ENCODE peak calls at places on chromosomes 16 and 17, in five cellular contexts. One of them, this sample, is unnamed.

GRCh38 chr16:68265078-68265925 is 976 bp downstream of the SLC7A6 start:
- DNase-seq in activated CD4-positive, alpha-beta T cell treated with anti-CD3 and anti-CD28 coated beads, Interleukin-2, amount 50 U/mL, for 48 hours: peak; percentile 57
- DNase-seq in kidney tubule cell: peak; percentile 94
- DNase-seq in GM13977: peak; percentile 67
- DNase-seq in cardiac fibroblast: peak; percentile 65
- DNase-seq in this sample: no peak

GRCh38 chr16:60166111-60166510 is 1432.0 kb upstream of the GOT2 start:
- DNase-seq in GM13977: no peak
- DNase-seq in cardiac fibroblast: no peak
- DNase-seq in kidney tubule cell: no peak
- DNase-seq in activated CD4-positive, alpha-beta T cell treated with anti-CD3 and anti-CD28 coated beads, Interleukin-2, amount 50 U/mL, for 48 hours: no peak
- DNase-seq in this sample: no peak

GRCh38 chr17:6713130-6713917 is at the start of gene SLC13A5:
- DNase-seq in kidney tubule cell: peak; percentile 33
- DNase-seq in activated CD4-positive, alpha-beta T cell treated with anti-CD3 and anti-CD28 coated beads, Interleukin-2, amount 50 U/mL, for 48 hours: peak; percentile 6
- DNase-seq in GM13977: peak; percentile 70
- DNase-seq in cardiac fibroblast: peak; percentile 16
- DNase-seq in this sample: peak; percentile 62

GRCh38 chr16:28842696-28843095 is 3.5 kb downstream of the TUFM start:
- DNase-seq in activated CD4-positive, alpha-beta T cell treated with anti-CD3 and anti-CD28 coated beads, Interleukin-2, amount 50 U/mL, for 48 hours: no peak
- DNase-seq in GM13977: no peak
- DNase-seq in kidney tubule cell: no peak
- DNase-seq in cardiac fibroblast: no peak
- DNase-seq in this sample: no peak

GRCh38 chr16:20391045-20391444 is 13.5 kb downstream of the PDILT start:
- DNase-seq in GM13977: no peak
- DNase-seq in activated CD4-positive, alpha-beta T cell treated with anti-CD3 and anti-CD28 coated beads, Interleukin-2, amount 50 U/mL, for 48 hours: no peak
- DNase-seq in cardiac fibroblast: no peak
- DNase-seq in kidney tubule cell: no peak
- DNase-seq in this sample: no peak

GRCh38 chr17:15920758-15921239 is 24.1 kb upstream of the ADORA2B start:
- DNase-seq in activated CD4-positive, alpha-beta T cell treated with anti-CD3 and anti-CD28 coated beads, Interleukin-2, amount 50 U/mL, for 48 hours: no peak
- DNase-seq in cardiac fibroblast: peak; percentile 99
- DNase-seq in kidney tubule cell: peak; percentile 40
- DNase-seq in GM13977: no peak
- DNase-seq in this sample: no peak

GRCh38 chr17:45143767-45144198 is 4.5 kb upstream of the HEXIM1 start:
- DNase-seq in activated CD4-positive, alpha-beta T cell treated with anti-CD3 and anti-CD28 coated beads, Interleukin-2, amount 50 U/mL, for 48 hours: peak; percentile 43
- DNase-seq in GM13977: peak; percentile 53
- DNase-seq in kidney tubule cell: no peak
- DNase-seq in cardiac fibroblast: peak; percentile 95
- DNase-seq in this sample: peak; percentile 56

GRCh38 chr17:51046527-51047384 is 73.9 kb downstream of the SPAG9 start:
- DNase-seq in cardiac fibroblast: peak; percentile 96
- DNase-seq in activated CD4-positive, alpha-beta T cell treated with anti-CD3 and anti-CD28 coated beads, Interleukin-2, amount 50 U/mL, for 48 hours: no peak
- DNase-seq in kidney tubule cell: peak; percentile 75
- DNase-seq in GM13977: no peak
- DNase-seq in this sample: no peak

GRCh38 chr16:67822511-67822910 is 15.8 kb downstream of the TSNAXIP1 start:
- DNase-seq in GM13977: no peak
- DNase-seq in cardiac fibroblast: no peak
- DNase-seq in kidney tubule cell: no peak
- DNase-seq in activated CD4-positive, alpha-beta T cell treated with anti-CD3 and anti-CD28 coated beads, Interleukin-2, amount 50 U/mL, for 48 hours: no peak
- DNase-seq in this sample: no peak

GRCh38 chr17:36468903-36469635 is 17.4 kb upstream of the ZNHIT3 start:
- DNase-seq in GM13977: no peak
- DNase-seq in activated CD4-positive, alpha-beta T cell treated with anti-CD3 and anti-CD28 coated beads, Interleukin-2, amount 50 U/mL, for 48 hours: no peak
- DNase-seq in cardiac fibroblast: no peak
- DNase-seq in kidney tubule cell: no peak
- DNase-seq in this sample: no peak

GRCh38 chr17:34412965-34413441 is 50.0 kb upstream of the CCL1 start:
- DNase-seq in kidney tubule cell: no peak
- DNase-seq in cardiac fibroblast: peak; percentile 25
- DNase-seq in activated CD4-positive, alpha-beta T cell treated with anti-CD3 and anti-CD28 coated beads, Interleukin-2, amount 50 U/mL, for 48 hours: no peak
- DNase-seq in GM13977: no peak
- DNase-seq in this sample: no peak

GRCh38 chr17:19937522-19937921 is 40.1 kb downstream of the AKAP10 start:
- DNase-seq in kidney tubule cell: no peak
- DNase-seq in activated CD4-positive, alpha-beta T cell treated with anti-CD3 and anti-CD28 coated beads, Interleukin-2, amount 50 U/mL, for 48 hours: no peak
- DNase-seq in GM13977: no peak
- DNase-seq in cardiac fibroblast: peak; percentile 26
- DNase-seq in this sample: no peak

GRCh38 chr16:63714876-63715275 is 1407.0 kb downstream of the CDH11 start:
- DNase-seq in GM13977: no peak
- DNase-seq in kidney tubule cell: no peak
- DNase-seq in cardiac fibroblast: no peak
- DNase-seq in activated CD4-positive, alpha-beta T cell treated with anti-CD3 and anti-CD28 coated beads, Interleukin-2, amount 50 U/mL, for 48 hours: no peak
- DNase-seq in this sample: no peak

GRCh38 chr16:1655269-1655807 is 22.7 kb upstream of the JPT2 start:
- DNase-seq in cardiac fibroblast: no peak
- DNase-seq in kidney tubule cell: no peak
- DNase-seq in activated CD4-positive, alpha-beta T cell treated with anti-CD3 and anti-CD28 coated beads, Interleukin-2, amount 50 U/mL, for 48 hours: no peak
- DNase-seq in GM13977: no peak
- DNase-seq in this sample: no peak

GRCh38 chr17:66930933-66931332 is 33.6 kb upstream of the CACNG4 start:
- DNase-seq in kidney tubule cell: no peak
- DNase-seq in activated CD4-positive, alpha-beta T cell treated with anti-CD3 and anti-CD28 coated beads, Interleukin-2, amount 50 U/mL, for 48 hours: no peak
- DNase-seq in GM13977: no peak
- DNase-seq in cardiac fibroblast: peak; percentile 13
- DNase-seq in this sample: no peak

GRCh38 chr16:86772671-86773338 is 194.5 kb downstream of the FOXL1 start:
- DNase-seq in kidney tubule cell: peak; percentile 96
- DNase-seq in cardiac fibroblast: peak; percentile 16
- DNase-seq in GM13977: no peak
- DNase-seq in activated CD4-positive, alpha-beta T cell treated with anti-CD3 and anti-CD28 coated beads, Interleukin-2, amount 50 U/mL, for 48 hours: no peak
- DNase-seq in this sample: no peak

GRCh38 chr17:40607641-40608040 is 40.0 kb downstream of the SMARCE1 start:
- DNase-seq in GM13977: no peak
- DNase-seq in activated CD4-positive, alpha-beta T cell treated with anti-CD3 and anti-CD28 coated beads, Interleukin-2, amount 50 U/mL, for 48 hours: no peak
- DNase-seq in kidney tubule cell: no peak
- DNase-seq in cardiac fibroblast: no peak
- DNase-seq in this sample: no peak

GRCh38 chr17:68709995-68710780 is 109.0 kb upstream of the FAM20A start:
- DNase-seq in cardiac fibroblast: peak; percentile 48
- DNase-seq in kidney tubule cell: no peak
- DNase-seq in activated CD4-positive, alpha-beta T cell treated with anti-CD3 and anti-CD28 coated beads, Interleukin-2, amount 50 U/mL, for 48 hours: no peak
- DNase-seq in GM13977: no peak
- DNase-seq in this sample: no peak

GRCh38 chr16:66478733-66479511 is 51.8 kb downstream of the BEAN1 start:
- DNase-seq in cardiac fibroblast: peak; percentile 59
- DNase-seq in kidney tubule cell: peak; percentile 75
- DNase-seq in activated CD4-positive, alpha-beta T cell treated with anti-CD3 and anti-CD28 coated beads, Interleukin-2, amount 50 U/mL, for 48 hours: peak; percentile 90
- DNase-seq in GM13977: peak; percentile 86
- DNase-seq in this sample: peak; percentile 86

GRCh38 chr16:24729967-24730815 is 740 bp downstream of the TNRC6A start:
- DNase-seq in activated CD4-positive, alpha-beta T cell treated with anti-CD3 and anti-CD28 coated beads, Interleukin-2, amount 50 U/mL, for 48 hours: peak; percentile 38
- DNase-seq in GM13977: peak; percentile 41
- DNase-seq in kidney tubule cell: no peak
- DNase-seq in cardiac fibroblast: peak; percentile 21
- DNase-seq in this sample: peak; percentile 56

This sample was measured in GM13976.